ENCODE peak calls at places on chromosomes 3 and 15, in five cellular contexts. B, F, Y, D and G are unnamed samples.
A peak's percentile ranks its signal among the peaks of the same experiment; 100 is the strongest.

GRCh38 chr3:5809811-5810210 is 622.3 kb downstream of the EDEM1 start:
- DNase-seq in B (no peak), F (no peak), Y (no peak), D (no peak), G (no peak)

GRCh38 chr3:64072111-64072510 is 48.8 kb upstream of the PSMD6 start:
- DNase-seq in B (no peak), F (no peak), Y (no peak), D (no peak), G (no peak)

GRCh38 chr3:117995795-117996194 is 1038.9 kb downstream of the IGSF11 start:
- DNase-seq in B (no peak), F (no peak), Y (no peak), D (peak; percentile 24), G (no peak)

GRCh38 chr3:143875566-143875965 is 27.3 kb upstream of the SLC9A9 start:
- DNase-seq in B (no peak), F (no peak), Y (no peak), D (no peak), G (no peak)

GRCh38 chr3:14879161-14879888 is 60.6 kb downstream of the FGD5 start:
- DNase-seq in B (no peak), F (peak; percentile 30), Y (peak; percentile 6), D (no peak), G (peak; percentile 93)

GRCh38 chr3:124832782-124833709 is 54.1 kb downstream of the ITGB5 start:
- DNase-seq in B (no peak), F (no peak), Y (peak; percentile 93), D (peak; percentile 89), G (no peak)

GRCh38 chr3:71695000-71695482 is 30.2 kb downstream of the EIF4E3 start:
- DNase-seq in B (no peak), F (peak; percentile 22), Y (no peak), D (no peak), G (no peak)

GRCh38 chr3:169923189-169923588 is 11.8 kb downstream of the SAMD7 start:
- DNase-seq in B (no peak), F (peak; percentile 44), Y (peak; percentile 7), D (no peak), G (no peak)

GRCh38 chr15:73935547-73935946 is 9.3 kb downstream of the LOXL1 start:
- DNase-seq in B (no peak), F (peak; percentile 38), Y (no peak), D (peak; percentile 49), G (no peak)

GRCh38 chr15:76185716-76186115 is 125.6 kb downstream of the ETFA start:
- DNase-seq in B (peak; percentile 65), F (peak; percentile 54), Y (peak; percentile 81), D (peak; percentile 87), G (peak; percentile 21)

GRCh38 chr3:188558343-188559068 is 404.5 kb downstream of the LPP start:
- DNase-seq in B (no peak), F (no peak), Y (peak; percentile 32), D (peak; percentile 72), G (no peak)

GRCh38 chr15:62165029-62165792 is at the start of gene C2CD4B:
- DNase-seq in B (peak; percentile 85), F (peak; percentile 59), Y (no peak), D (peak; percentile 7), G (peak; percentile 86)

GRCh38 chr3:71504250-71505036 is 79.1 kb downstream of the FOXP1 start:
- DNase-seq in B (no peak), F (no peak), Y (peak; percentile 72), D (peak; percentile 98), G (no peak)

GRCh38 chr15:73081321-73081958 is 29.2 kb downstream of the NEO1 start:
- DNase-seq in B (no peak), F (peak; percentile 69), Y (peak; percentile 85), D (peak; percentile 77), G (peak; percentile 4)

GRCh38 chr3:54046677-54047214 is 75.6 kb upstream of the CACNA2D3 start:
- DNase-seq in B (no peak), F (peak; percentile 41), Y (peak; percentile 61), D (peak; percentile 71), G (no peak)

GRCh38 chr3:46705022-46705530 is 3.9 kb downstream of the TMIE start:
- DNase-seq in B (peak; percentile 88), F (peak; percentile 83), Y (peak; percentile 67), D (peak; percentile 73), G (peak; percentile 73)

GRCh38 chr15:85649372-85649771 is 145.4 kb downstream of the KLHL25 start:
- DNase-seq in B (no peak), F (peak; percentile 39), Y (peak; percentile 84), D (peak; percentile 93), G (no peak)

GRCh38 chr3:16329792-16330061 is 64.7 kb downstream of the OXNAD1 start:
- DNase-seq in B (no peak), F (no peak), Y (no peak), D (no peak), G (no peak)

GRCh38 chr3:195154793-195155535 is 116.0 kb downstream of the XXYLT1 start:
- DNase-seq in B (no peak), F (peak; percentile 86), Y (peak; percentile 92), D (peak; percentile 85), G (no peak)

GRCh38 chr3:183142199-183142598 is 20.3 kb downstream of the LAMP3 start:
- DNase-seq in B (no peak), F (no peak), Y (no peak), D (no peak), G (no peak)

GRCh38 chr3:51382076-51382745 is 2.9 kb upstream of the MANF start:
- DNase-seq in B (no peak), F (no peak), Y (no peak), D (no peak), G (no peak)

GRCh38 chr3:148924572-148924971 is 59.5 kb downstream of the CPA3 start:
- DNase-seq in B (no peak), F (no peak), Y (peak; percentile 78), D (peak; percentile 59), G (no peak)

GRCh38 chr3:194344012-194344411 is 7.1 kb downstream of the CPN2 start:
- DNase-seq in B (peak; percentile 96), F (peak; percentile 85), Y (peak; percentile 63), D (peak; percentile 68), G (peak; percentile 72)

GRCh38 chr15:94576889-94577533 is 345.6 kb downstream of the MCTP2 start:
- DNase-seq in B (peak; percentile 74), F (peak; percentile 29), Y (peak; percentile 5), D (peak; percentile 39), G (peak; percentile 53)

GRCh38 chr3:42507252-42507651 is 4.8 kb downstream of the VIPR1 start:
- DNase-seq in B (no peak), F (peak; percentile 68), Y (no peak), D (no peak), G (no peak)

GRCh38 chr3:62175161-62175560 is 198.2 kb downstream of the FEZF2 start:
- DNase-seq in B (no peak), F (no peak), Y (no peak), D (no peak), G (no peak)

GRCh38 chr3:42659451-42660130 is 6.1 kb downstream of the ZBTB47 start:
- DNase-seq in B (peak; percentile 45), F (no peak), Y (no peak), D (no peak), G (no peak)

GRCh38 chr3:170033489-170033888 is 4.3 kb upstream of the GPR160 start:
- DNase-seq in B (no peak), F (no peak), Y (no peak), D (no peak), G (peak; percentile 86)

GRCh38 chr3:154936196-154936595 is 143.9 kb upstream of the MME start:
- DNase-seq in B (no peak), F (no peak), Y (no peak), D (no peak), G (no peak)

GRCh38 chr3:36032180-36032895 is 348.0 kb upstream of the STAC start:
- DNase-seq in B (no peak), F (no peak), Y (no peak), D (no peak), G (no peak)

DNA sequence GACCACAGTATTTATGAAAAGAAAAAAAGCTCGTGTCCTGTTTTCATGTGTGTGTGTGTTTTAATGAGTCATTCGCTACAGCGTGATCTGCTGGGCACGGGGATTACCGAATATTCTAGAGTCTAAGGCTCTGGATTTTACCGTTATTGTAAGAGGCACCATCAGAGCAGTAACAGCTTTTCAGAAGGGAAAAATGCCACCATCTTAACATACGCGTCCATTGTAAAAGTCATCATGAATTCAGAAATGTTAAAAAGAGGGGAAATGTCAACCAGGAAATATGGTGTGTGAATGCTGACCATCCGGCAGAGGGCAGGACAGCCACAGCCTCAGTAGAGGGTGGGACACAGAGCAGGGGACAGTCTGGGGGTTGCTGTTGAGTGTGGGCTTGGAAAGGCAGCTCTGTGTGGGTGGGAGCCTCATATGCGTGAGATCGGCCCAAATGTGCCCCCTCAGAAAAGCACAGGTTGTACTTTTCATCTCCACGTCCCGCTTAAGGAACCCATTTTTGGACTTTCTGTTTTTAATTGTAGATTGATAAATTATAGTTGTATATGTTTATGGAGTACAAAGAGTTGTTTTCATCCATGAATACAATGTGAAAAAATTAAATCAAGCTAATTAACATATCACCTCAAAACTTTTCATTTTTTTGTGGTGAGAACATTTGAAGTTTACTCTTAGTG is 69.6 kb downstream of the ASB7 start:
- DNase-seq in B (no peak), F (no peak), Y (peak; percentile 62), D (peak; percentile 68), G (no peak)
- H3K27ac ChIP-seq in B (no peak overlapping the region), F (no peak overlapping the region), Y (no peak overlapping the region), D (peak overlapping the region; percentile 24), G (no peak overlapping the region)

DNA sequence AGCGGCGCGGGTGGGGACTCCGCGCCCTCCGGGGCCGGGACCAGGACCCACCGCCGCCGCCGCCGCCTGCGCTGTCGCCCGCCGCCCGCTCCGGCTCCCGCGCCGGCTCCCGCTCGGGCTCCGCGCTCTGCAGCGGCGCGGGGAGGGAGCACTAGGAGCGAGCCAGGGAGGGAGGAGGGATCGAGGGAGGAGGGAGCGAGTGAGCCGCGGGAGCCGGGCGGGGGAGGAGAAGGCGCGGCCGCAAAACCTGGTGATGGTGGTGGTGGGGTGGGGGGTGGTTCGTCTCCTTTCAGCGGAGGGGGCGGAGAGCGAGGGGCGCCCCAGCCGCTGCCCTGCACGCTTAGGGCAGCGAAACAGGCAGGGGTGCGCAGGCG is at the start of gene LINGO1:
- DNase-seq in B (no peak), F (peak; percentile 73), Y (no peak), D (peak; percentile 50), G (no peak)
- TF ChIP-seq EZH2 in B (no peak), F (no peak), Y (no peak), D (no peak), G (no peak)

GRCh38 chr3:45538641-45538986 is 55.9 kb upstream of the LIMD1 start:
- DNase-seq in B (no peak), F (no peak), Y (no peak), D (no peak), G (no peak)
- H3K27ac ChIP-seq in B (no peak overlapping the region), F (peak overlapping the region; percentile 61), Y (peak overlapping the region; percentile 5), D (no peak overlapping the region), G (no peak overlapping the region)

DNA sequence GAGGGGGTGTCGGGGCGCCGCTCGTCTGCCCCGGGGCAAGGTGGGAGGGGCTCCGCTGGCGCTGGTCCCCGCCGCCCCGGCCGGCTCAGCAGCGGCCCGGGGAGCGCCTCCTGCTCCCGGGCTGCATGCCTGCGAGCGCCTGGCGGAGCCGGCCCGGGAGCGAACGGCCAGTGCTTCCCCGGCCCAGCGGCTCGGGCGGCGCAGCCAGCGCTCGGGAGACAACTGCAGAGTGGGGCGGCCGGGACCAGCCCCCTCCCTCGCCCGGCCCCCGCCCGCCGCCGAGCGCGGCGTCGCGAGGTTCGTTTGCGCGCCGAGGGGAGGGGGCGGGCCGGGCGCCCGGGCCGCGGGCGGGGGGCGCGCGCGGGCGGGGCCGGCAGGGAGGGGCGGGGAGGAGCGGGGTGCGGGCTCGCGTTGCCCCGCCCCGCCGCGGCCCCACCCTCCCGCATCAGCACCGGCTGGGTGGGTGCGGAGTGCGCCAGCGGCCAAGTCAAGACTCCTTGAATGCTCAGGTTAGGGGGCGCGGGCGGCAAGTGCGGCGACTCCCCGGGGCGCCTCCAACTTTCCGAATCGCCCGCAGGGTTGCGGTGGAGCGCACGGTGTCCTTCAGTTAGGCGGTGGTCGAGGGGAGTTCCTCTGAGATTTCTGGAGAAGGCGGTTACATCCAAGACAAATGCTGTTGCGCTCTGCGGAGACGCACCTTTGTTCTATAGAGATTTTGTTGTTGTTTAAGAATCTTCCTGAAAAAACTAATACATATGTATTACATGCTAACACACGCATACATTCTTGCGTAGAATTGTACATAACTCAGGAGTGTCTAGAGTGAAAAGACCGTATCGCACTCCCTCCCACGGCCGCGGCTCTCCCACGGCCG is at the start of gene RGMA:
- DNase-seq in B (peak; percentile 71), F (peak; percentile 54), Y (no peak), D (peak; percentile 23), G (peak; percentile 40)
- TF ChIP-seq EZH2 in B (no peak), F (no peak), Y (no peak), D (peak; percentile 14), G (no peak)